ENCODE peak calls at places on chromosome 12, in seven cellular contexts. One of them, this sample, is unnamed.

GRCh38 chr12:28967426-28967825 is 181.7 kb upstream of the FAR2 start:
- DNase-seq in A549: no peak
- DNase-seq in ovary: no peak
- DNase-seq in stomach: no peak
- DNase-seq in upper lobe of left lung: no peak
- DNase-seq in transverse colon: no peak
- DNase-seq in tibial nerve: no peak
- DNase-seq in this sample: no peak

GRCh38 chr12:75585309-75585708 is 73.9 kb upstream of the KRR1 start:
- DNase-seq in A549: peak; percentile 11
- DNase-seq in ovary: no peak
- DNase-seq in stomach: no peak
- DNase-seq in upper lobe of left lung: no peak
- DNase-seq in transverse colon: no peak
- DNase-seq in tibial nerve: no peak
- DNase-seq in this sample: no peak

GRCh38 chr12:50317198-50317597 is 33.9 kb upstream of the LIMA1 start:
- DNase-seq in A549: no peak
- DNase-seq in ovary: no peak
- DNase-seq in stomach: no peak
- DNase-seq in upper lobe of left lung: no peak
- DNase-seq in transverse colon: no peak
- DNase-seq in tibial nerve: no peak
- DNase-seq in this sample: no peak

GRCh38 chr12:57231276-57232021 is 1.9 kb downstream of the SHMT2 start:
- DNase-seq in A549: no peak
- DNase-seq in ovary: no peak
- DNase-seq in stomach: no peak
- DNase-seq in upper lobe of left lung: no peak
- DNase-seq in transverse colon: no peak
- DNase-seq in tibial nerve: no peak
- DNase-seq in this sample: no peak

GRCh38 chr12:10554971-10555481 is 49.3 kb downstream of the EIF2S3B start:
- DNase-seq in A549: no peak
- DNase-seq in ovary: no peak
- DNase-seq in stomach: no peak
- DNase-seq in upper lobe of left lung: no peak
- DNase-seq in transverse colon: no peak
- DNase-seq in tibial nerve: no peak
- DNase-seq in this sample: no peak

GRCh38 chr12:123859035-123859434 is 96.9 kb downstream of the DNAH10 start:
- DNase-seq in A549: no peak
- DNase-seq in ovary: no peak
- DNase-seq in stomach: no peak
- DNase-seq in upper lobe of left lung: no peak
- DNase-seq in transverse colon: no peak
- DNase-seq in tibial nerve: no peak
- DNase-seq in this sample: no peak

GRCh38 chr12:14410177-14410576 is 44.7 kb downstream of the ATF7IP start:
- DNase-seq in A549: no peak
- DNase-seq in ovary: no peak
- DNase-seq in stomach: no peak
- DNase-seq in upper lobe of left lung: no peak
- DNase-seq in transverse colon: no peak
- DNase-seq in tibial nerve: no peak
- DNase-seq in this sample: no peak

GRCh38 chr12:2163172-2163927 is 110.6 kb downstream of the CACNA1C start:
- DNase-seq in A549: no peak
- DNase-seq in ovary: peak; percentile 91
- DNase-seq in stomach: peak; percentile 70
- DNase-seq in upper lobe of left lung: peak; percentile 37
- DNase-seq in transverse colon: peak; percentile 92
- DNase-seq in tibial nerve: peak; percentile 72
- DNase-seq in this sample: peak; percentile 95

GRCh38 chr12:32897276-32897615 is 669 bp upstream of the PKP2 start:
- DNase-seq in A549: no peak
- DNase-seq in ovary: no peak
- DNase-seq in stomach: no peak
- DNase-seq in upper lobe of left lung: no peak
- DNase-seq in transverse colon: no peak
- DNase-seq in tibial nerve: no peak
- DNase-seq in this sample: no peak

GRCh38 chr12:94875525-94875924 is 128.0 kb downstream of the NDUFA12 start:
- DNase-seq in A549: peak; percentile 49
- DNase-seq in ovary: no peak
- DNase-seq in stomach: no peak
- DNase-seq in upper lobe of left lung: no peak
- DNase-seq in transverse colon: no peak
- DNase-seq in tibial nerve: no peak
- DNase-seq in this sample: peak; percentile 50

GRCh38 chr12:123571343-123571813 is 13.0 kb upstream of the TMED2 start:
- DNase-seq in A549: peak; percentile 46
- DNase-seq in ovary: peak; percentile 16
- DNase-seq in stomach: peak; percentile 27
- DNase-seq in upper lobe of left lung: no peak
- DNase-seq in transverse colon: peak; percentile 16
- DNase-seq in tibial nerve: peak; percentile 18
- DNase-seq in this sample: no peak

GRCh38 chr12:132400011-132400641 is 70.7 kb upstream of the GALNT9 start:
- DNase-seq in A549: no peak
- DNase-seq in ovary: no peak
- DNase-seq in stomach: no peak
- DNase-seq in upper lobe of left lung: no peak
- DNase-seq in transverse colon: no peak
- DNase-seq in tibial nerve: no peak
- DNase-seq in this sample: no peak

GRCh38 chr12:120573560-120573959 is 7.6 kb downstream of the POP5 start:
- DNase-seq in A549: no peak
- DNase-seq in ovary: no peak
- DNase-seq in stomach: no peak
- DNase-seq in upper lobe of left lung: no peak
- DNase-seq in transverse colon: no peak
- DNase-seq in tibial nerve: no peak
- DNase-seq in this sample: no peak

GRCh38 chr12:120579179-120579578 is 2.0 kb downstream of the POP5 start:
- DNase-seq in A549: no peak
- DNase-seq in ovary: no peak
- DNase-seq in stomach: no peak
- DNase-seq in upper lobe of left lung: no peak
- DNase-seq in transverse colon: no peak
- DNase-seq in tibial nerve: no peak
- DNase-seq in this sample: no peak

GRCh38 chr12:120571299-120571698 is 9.9 kb downstream of the POP5 start:
- DNase-seq in A549: no peak
- DNase-seq in ovary: no peak
- DNase-seq in stomach: no peak
- DNase-seq in upper lobe of left lung: no peak
- DNase-seq in transverse colon: no peak
- DNase-seq in tibial nerve: no peak
- DNase-seq in this sample: no peak

DNA sequence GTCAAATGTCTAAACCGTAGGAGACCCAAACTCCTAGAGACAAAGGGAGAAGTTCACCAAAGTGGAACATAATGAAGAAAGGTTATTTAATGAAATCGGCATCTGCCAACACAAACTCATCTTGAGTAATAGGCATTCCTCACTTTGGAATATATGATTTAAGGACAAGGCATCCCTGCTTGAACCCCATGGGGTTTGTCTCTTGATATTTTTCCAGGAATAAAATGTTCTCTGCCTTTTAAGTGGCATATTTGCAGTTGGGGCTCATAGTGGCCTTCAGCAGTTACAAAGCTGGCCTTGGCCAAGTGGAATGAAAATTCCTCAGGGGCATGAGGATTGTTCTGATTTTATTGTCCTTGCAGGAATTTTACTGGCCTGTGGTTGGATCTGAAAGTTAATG is 7.1 kb downstream of the POP5 start:
- DNase-seq in A549: no peak
- DNase-seq in ovary: no peak
- DNase-seq in stomach: no peak
- DNase-seq in upper lobe of left lung: no peak
- DNase-seq in transverse colon: no peak
- DNase-seq in tibial nerve: no peak
- DNase-seq in this sample: no peak
- TF ChIP-seq POLR2A in A549: no peak
- TF ChIP-seq POLR2A in ovary: no peak
- TF ChIP-seq POLR2A in stomach: no peak
- TF ChIP-seq POLR2A in upper lobe of left lung: no peak
- TF ChIP-seq POLR2A in transverse colon: no peak
- TF ChIP-seq POLR2A in tibial nerve: no peak
- TF ChIP-seq POLR2A in this sample: no peak

GRCh38 chr12:54280401-54281260 is at the start of gene HNRNPA1:
- DNase-seq in A549: peak; percentile 99
- DNase-seq in ovary: peak; percentile 96
- DNase-seq in stomach: peak; percentile 96
- DNase-seq in upper lobe of left lung: peak; percentile 97
- DNase-seq in transverse colon: peak; percentile 97
- DNase-seq in tibial nerve: peak; percentile 94
- DNase-seq in this sample: peak; percentile 99

GRCh38 chr12:54282949-54283593 is 2.5 kb downstream of the HNRNPA1 start:
- DNase-seq in A549: no peak
- DNase-seq in ovary: no peak
- DNase-seq in stomach: no peak
- DNase-seq in upper lobe of left lung: no peak
- DNase-seq in transverse colon: peak; percentile 43
- DNase-seq in tibial nerve: no peak
- DNase-seq in this sample: no peak

GRCh38 chr12:54279227-54279631 is 693 bp downstream of the CBX5 start:
- DNase-seq in A549: no peak
- DNase-seq in ovary: no peak
- DNase-seq in stomach: no peak
- DNase-seq in upper lobe of left lung: no peak
- DNase-seq in transverse colon: no peak
- DNase-seq in tibial nerve: no peak
- DNase-seq in this sample: no peak

GRCh38 chr12:54277823-54278276 is 2.1 kb downstream of the CBX5 start:
- DNase-seq in A549: no peak
- DNase-seq in ovary: no peak
- DNase-seq in stomach: no peak
- DNase-seq in upper lobe of left lung: no peak
- DNase-seq in transverse colon: no peak
- DNase-seq in tibial nerve: no peak
- DNase-seq in this sample: no peak

DNA sequence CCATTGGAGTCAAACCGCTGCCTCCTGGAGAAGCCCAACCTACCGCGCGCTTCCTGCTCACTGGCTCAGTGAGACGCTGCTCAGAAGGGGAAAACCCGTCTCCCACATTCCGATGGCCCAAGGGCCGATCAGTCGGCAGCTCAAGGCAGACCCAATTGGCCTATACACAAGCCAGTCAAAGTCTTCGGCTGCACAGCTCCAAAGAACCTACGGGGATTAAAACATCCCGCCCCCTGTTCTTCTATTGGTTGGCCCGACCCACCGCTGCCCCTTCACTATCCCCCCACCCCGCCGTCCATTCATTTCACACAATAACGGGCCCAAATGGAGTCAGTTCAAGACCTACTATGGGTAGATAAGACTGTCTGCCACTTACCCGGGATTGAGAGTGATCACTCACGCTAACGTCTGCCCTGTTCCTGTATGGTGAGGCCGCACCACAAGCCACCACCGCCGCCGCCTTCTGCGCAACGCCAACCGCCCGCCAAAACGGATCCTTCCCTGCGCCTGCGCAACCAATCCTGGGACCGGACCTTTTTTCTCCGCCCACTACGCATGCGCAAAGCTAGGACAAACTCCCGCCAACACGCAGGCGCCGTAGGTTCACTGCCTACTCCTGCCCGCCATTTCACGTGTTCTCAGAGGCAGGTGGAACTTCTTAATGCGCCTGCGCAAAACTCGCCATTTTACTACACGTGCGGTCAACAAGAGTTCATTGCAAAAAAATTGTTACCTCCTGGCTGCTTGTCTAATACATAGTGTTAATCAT is at the start of gene CBX5:
- DNase-seq in A549: peak; percentile 99
- DNase-seq in ovary: peak; percentile 100
- DNase-seq in stomach: peak; percentile 100
- DNase-seq in upper lobe of left lung: peak; percentile 100
- DNase-seq in transverse colon: peak; percentile 99
- DNase-seq in tibial nerve: peak; percentile 98
- DNase-seq in this sample: peak; percentile 100
- TF ChIP-seq EP300 in A549: no peak
- TF ChIP-seq EP300 in ovary: no peak
- TF ChIP-seq EP300 in stomach: no peak
- TF ChIP-seq EP300 in upper lobe of left lung: no peak
- TF ChIP-seq EP300 in transverse colon: no peak
- TF ChIP-seq EP300 in tibial nerve: peak; percentile 95
- TF ChIP-seq EP300 in this sample: no peak

DNA sequence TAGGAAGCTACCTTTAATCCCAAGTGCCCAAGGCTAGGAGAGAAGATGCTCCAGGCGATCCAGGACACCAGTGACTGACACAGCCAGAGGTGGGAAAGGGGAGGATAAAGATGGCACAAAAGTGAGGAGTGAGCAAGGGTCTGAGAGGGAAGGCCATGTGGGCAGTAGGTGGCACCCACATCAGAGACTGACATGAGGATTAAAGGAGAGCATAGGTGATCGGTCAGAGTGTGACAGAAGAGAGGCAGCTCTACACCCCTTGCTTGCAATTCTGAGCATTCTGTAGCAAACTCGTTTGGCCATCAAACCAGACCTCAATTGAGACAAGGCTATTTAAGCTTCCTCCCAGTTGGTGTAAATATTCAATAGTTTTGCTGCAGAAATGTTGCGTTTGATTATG is 724 bp upstream of the CD27 start:
- DNase-seq in A549: no peak
- DNase-seq in ovary: no peak
- DNase-seq in stomach: no peak
- DNase-seq in upper lobe of left lung: no peak
- DNase-seq in transverse colon: no peak
- DNase-seq in tibial nerve: no peak
- DNase-seq in this sample: no peak
- H3K27ac ChIP-seq in A549: no peak overlapping the region
- H3K27ac ChIP-seq in ovary: no peak overlapping the region
- H3K27ac ChIP-seq in stomach: no peak overlapping the region
- H3K27ac ChIP-seq in upper lobe of left lung: no peak overlapping the region
- H3K27ac ChIP-seq in transverse colon: peak overlapping the region; percentile 54
- H3K27ac ChIP-seq in tibial nerve: no peak overlapping the region
- H3K27ac ChIP-seq in this sample: no peak overlapping the region

DNA sequence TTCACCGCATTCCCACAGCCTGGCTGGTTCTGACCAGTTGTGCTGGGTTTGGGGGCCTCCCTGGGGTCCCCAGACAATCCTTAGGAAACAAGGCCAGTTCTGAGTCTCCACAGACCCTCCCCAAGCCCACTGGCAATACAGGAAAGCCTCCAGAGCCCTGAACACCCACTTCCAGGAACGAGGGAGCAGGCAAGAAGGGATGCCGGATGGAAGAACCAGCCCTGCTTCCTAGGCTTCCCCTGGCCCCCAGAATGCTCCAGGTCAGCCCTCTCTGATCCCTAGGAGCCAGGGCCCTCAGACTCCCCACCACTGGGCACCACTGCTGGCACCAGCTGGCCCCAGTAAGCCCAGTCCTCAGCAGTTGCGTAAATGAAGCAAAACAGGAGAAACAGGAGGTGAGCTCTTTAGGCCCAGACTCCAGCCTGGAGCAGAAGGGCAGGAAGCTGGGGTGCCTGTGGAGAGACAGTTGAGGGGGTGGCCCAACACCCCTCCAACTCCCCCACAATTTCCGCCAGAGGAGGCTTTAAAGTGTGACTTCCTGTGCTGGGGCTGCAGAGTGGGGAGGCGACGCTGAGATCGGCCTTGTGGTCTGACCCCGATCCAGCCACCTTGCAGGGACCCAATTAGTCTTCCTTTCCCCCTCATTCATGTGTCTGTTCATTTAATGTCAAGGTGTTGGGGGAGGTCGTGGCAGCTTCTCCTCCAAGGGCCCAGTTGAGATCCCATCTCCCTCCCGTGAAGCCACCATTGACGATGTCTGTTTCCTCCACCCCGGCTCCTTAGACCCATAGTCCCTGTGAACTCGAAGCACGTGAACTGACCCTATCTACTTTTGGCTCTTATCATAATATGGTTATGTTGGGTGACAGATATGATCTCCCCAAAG is 4.8 kb downstream of the TNFRSF1A start:
- DNase-seq in A549: no peak
- DNase-seq in ovary: no peak
- DNase-seq in stomach: no peak
- DNase-seq in upper lobe of left lung: peak; percentile 61
- DNase-seq in transverse colon: peak; percentile 62
- DNase-seq in tibial nerve: no peak
- DNase-seq in this sample: no peak
- TF ChIP-seq POLR2A in A549: no peak
- TF ChIP-seq POLR2A in ovary: no peak
- TF ChIP-seq POLR2A in stomach: no peak
- TF ChIP-seq POLR2A in upper lobe of left lung: peak; percentile 14
- TF ChIP-seq POLR2A in transverse colon: no peak
- TF ChIP-seq POLR2A in tibial nerve: no peak
- TF ChIP-seq POLR2A in this sample: no peak

This sample was measured in esophagus muscularis mucosa.